ENCODE peak calls at places on chromosomes 11 and 22, in ten cellular contexts. One of them, this sample, is unnamed.

GRCh38 chr11:77203901-77204755 is 76.1 kb downstream of the MYO7A start:
- DNase-seq in psoas muscle: no peak
- DNase-seq in stimulated activated CD8-positive, alpha-beta memory T cell treated with anti-CD3 and anti-CD28 coated beads, Interleukin-15, amount 100 ng/mL, for 4 hours: no peak
- DNase-seq in CD4-positive, alpha-beta memory T cell: no peak
- DNase-seq in NCI-H748 treated with DMSO at 0.1 percent for 48 hours: no peak
- DNase-seq in aorta: peak; percentile 65
- DNase-seq in left ventricle myocardium superior: no peak
- DNase-seq in GM23248: no peak
- DNase-seq in HFF-Myc: no peak
- DNase-seq in NCI-H1694: no peak
- DNase-seq in this sample: no peak

GRCh38 chr22:18021431-18021830 is 2.9 kb downstream of the MICAL3 start:
- DNase-seq in psoas muscle: no peak
- DNase-seq in stimulated activated CD8-positive, alpha-beta memory T cell treated with anti-CD3 and anti-CD28 coated beads, Interleukin-15, amount 100 ng/mL, for 4 hours: no peak
- DNase-seq in CD4-positive, alpha-beta memory T cell: no peak
- DNase-seq in NCI-H748 treated with DMSO at 0.1 percent for 48 hours: no peak
- DNase-seq in aorta: no peak
- DNase-seq in left ventricle myocardium superior: no peak
- DNase-seq in GM23248: no peak
- DNase-seq in HFF-Myc: no peak
- DNase-seq in NCI-H1694: no peak
- DNase-seq in this sample: no peak

GRCh38 chr22:19990188-19990587 is 26.4 kb downstream of the ARVCF start:
- DNase-seq in psoas muscle: peak; percentile 28
- DNase-seq in stimulated activated CD8-positive, alpha-beta memory T cell treated with anti-CD3 and anti-CD28 coated beads, Interleukin-15, amount 100 ng/mL, for 4 hours: no peak
- DNase-seq in CD4-positive, alpha-beta memory T cell: no peak
- DNase-seq in NCI-H748 treated with DMSO at 0.1 percent for 48 hours: no peak
- DNase-seq in aorta: peak; percentile 67
- DNase-seq in left ventricle myocardium superior: peak; percentile 16
- DNase-seq in GM23248: no peak
- DNase-seq in HFF-Myc: no peak
- DNase-seq in NCI-H1694: no peak
- DNase-seq in this sample: no peak

GRCh38 chr11:74676596-74676995 is 54.6 kb downstream of the CHRDL2 start:
- DNase-seq in psoas muscle: no peak
- DNase-seq in stimulated activated CD8-positive, alpha-beta memory T cell treated with anti-CD3 and anti-CD28 coated beads, Interleukin-15, amount 100 ng/mL, for 4 hours: no peak
- DNase-seq in CD4-positive, alpha-beta memory T cell: no peak
- DNase-seq in NCI-H748 treated with DMSO at 0.1 percent for 48 hours: no peak
- DNase-seq in aorta: peak; percentile 71
- DNase-seq in left ventricle myocardium superior: no peak
- DNase-seq in GM23248: no peak
- DNase-seq in HFF-Myc: no peak
- DNase-seq in NCI-H1694: no peak
- DNase-seq in this sample: no peak

GRCh38 chr22:30078320-30079311 is 1.6 kb upstream of the HORMAD2 start:
- DNase-seq in psoas muscle: no peak
- DNase-seq in stimulated activated CD8-positive, alpha-beta memory T cell treated with anti-CD3 and anti-CD28 coated beads, Interleukin-15, amount 100 ng/mL, for 4 hours: no peak
- DNase-seq in CD4-positive, alpha-beta memory T cell: peak; percentile 38
- DNase-seq in NCI-H748 treated with DMSO at 0.1 percent for 48 hours: no peak
- DNase-seq in aorta: no peak
- DNase-seq in left ventricle myocardium superior: no peak
- DNase-seq in GM23248: no peak
- DNase-seq in HFF-Myc: no peak
- DNase-seq in NCI-H1694: no peak
- DNase-seq in this sample: no peak

GRCh38 chr22:47476226-47476625 is 713.8 kb downstream of the TBC1D22A start:
- DNase-seq in psoas muscle: no peak
- DNase-seq in stimulated activated CD8-positive, alpha-beta memory T cell treated with anti-CD3 and anti-CD28 coated beads, Interleukin-15, amount 100 ng/mL, for 4 hours: no peak
- DNase-seq in CD4-positive, alpha-beta memory T cell: no peak
- DNase-seq in NCI-H748 treated with DMSO at 0.1 percent for 48 hours: no peak
- DNase-seq in aorta: no peak
- DNase-seq in left ventricle myocardium superior: no peak
- DNase-seq in GM23248: no peak
- DNase-seq in HFF-Myc: no peak
- DNase-seq in NCI-H1694: no peak
- DNase-seq in this sample: no peak

GRCh38 chr11:30445056-30445455 is 122.2 kb downstream of the ARL14EP start:
- DNase-seq in psoas muscle: no peak
- DNase-seq in stimulated activated CD8-positive, alpha-beta memory T cell treated with anti-CD3 and anti-CD28 coated beads, Interleukin-15, amount 100 ng/mL, for 4 hours: no peak
- DNase-seq in CD4-positive, alpha-beta memory T cell: no peak
- DNase-seq in NCI-H748 treated with DMSO at 0.1 percent for 48 hours: no peak
- DNase-seq in aorta: no peak
- DNase-seq in left ventricle myocardium superior: no peak
- DNase-seq in GM23248: no peak
- DNase-seq in HFF-Myc: no peak
- DNase-seq in NCI-H1694: no peak
- DNase-seq in this sample: no peak

GRCh38 chr22:46934746-46935491 is 172.5 kb downstream of the TBC1D22A start:
- DNase-seq in psoas muscle: no peak
- DNase-seq in stimulated activated CD8-positive, alpha-beta memory T cell treated with anti-CD3 and anti-CD28 coated beads, Interleukin-15, amount 100 ng/mL, for 4 hours: no peak
- DNase-seq in CD4-positive, alpha-beta memory T cell: no peak
- DNase-seq in NCI-H748 treated with DMSO at 0.1 percent for 48 hours: no peak
- DNase-seq in aorta: peak; percentile 62
- DNase-seq in left ventricle myocardium superior: no peak
- DNase-seq in GM23248: peak; percentile 95
- DNase-seq in HFF-Myc: peak; percentile 29
- DNase-seq in NCI-H1694: no peak
- DNase-seq in this sample: no peak

GRCh38 chr11:26843539-26843938 is 121.7 kb upstream of the SLC5A12 start:
- DNase-seq in psoas muscle: no peak
- DNase-seq in stimulated activated CD8-positive, alpha-beta memory T cell treated with anti-CD3 and anti-CD28 coated beads, Interleukin-15, amount 100 ng/mL, for 4 hours: no peak
- DNase-seq in CD4-positive, alpha-beta memory T cell: no peak
- DNase-seq in NCI-H748 treated with DMSO at 0.1 percent for 48 hours: no peak
- DNase-seq in aorta: no peak
- DNase-seq in left ventricle myocardium superior: no peak
- DNase-seq in GM23248: no peak
- DNase-seq in HFF-Myc: no peak
- DNase-seq in NCI-H1694: no peak
- DNase-seq in this sample: no peak

GRCh38 chr11:64120951-64121569 is 44.9 kb downstream of the MACROD1 start:
- DNase-seq in psoas muscle: peak; percentile 76
- DNase-seq in stimulated activated CD8-positive, alpha-beta memory T cell treated with anti-CD3 and anti-CD28 coated beads, Interleukin-15, amount 100 ng/mL, for 4 hours: no peak
- DNase-seq in CD4-positive, alpha-beta memory T cell: no peak
- DNase-seq in NCI-H748 treated with DMSO at 0.1 percent for 48 hours: no peak
- DNase-seq in aorta: no peak
- DNase-seq in left ventricle myocardium superior: peak; percentile 61
- DNase-seq in GM23248: peak; percentile 31
- DNase-seq in HFF-Myc: no peak
- DNase-seq in NCI-H1694: peak; percentile 91
- DNase-seq in this sample: no peak

GRCh38 chr11:84173078-84173477 is 886.9 kb upstream of the CCDC90B start:
- DNase-seq in psoas muscle: no peak
- DNase-seq in stimulated activated CD8-positive, alpha-beta memory T cell treated with anti-CD3 and anti-CD28 coated beads, Interleukin-15, amount 100 ng/mL, for 4 hours: no peak
- DNase-seq in CD4-positive, alpha-beta memory T cell: no peak
- DNase-seq in NCI-H748 treated with DMSO at 0.1 percent for 48 hours: no peak
- DNase-seq in aorta: no peak
- DNase-seq in left ventricle myocardium superior: no peak
- DNase-seq in GM23248: no peak
- DNase-seq in HFF-Myc: no peak
- DNase-seq in NCI-H1694: no peak
- DNase-seq in this sample: no peak

GRCh38 chr11:14894657-14895598 is 2.9 kb upstream of the CYP2R1 start:
- DNase-seq in psoas muscle: peak; percentile 50
- DNase-seq in stimulated activated CD8-positive, alpha-beta memory T cell treated with anti-CD3 and anti-CD28 coated beads, Interleukin-15, amount 100 ng/mL, for 4 hours: no peak
- DNase-seq in CD4-positive, alpha-beta memory T cell: no peak
- DNase-seq in NCI-H748 treated with DMSO at 0.1 percent for 48 hours: no peak
- DNase-seq in aorta: no peak
- DNase-seq in left ventricle myocardium superior: peak; percentile 47
- DNase-seq in GM23248: peak; percentile 48
- DNase-seq in HFF-Myc: no peak
- DNase-seq in NCI-H1694: no peak
- DNase-seq in this sample: no peak

GRCh38 chr22:44802956-44803355 is 50.6 kb downstream of the ARHGAP8 start:
- DNase-seq in psoas muscle: no peak
- DNase-seq in stimulated activated CD8-positive, alpha-beta memory T cell treated with anti-CD3 and anti-CD28 coated beads, Interleukin-15, amount 100 ng/mL, for 4 hours: no peak
- DNase-seq in CD4-positive, alpha-beta memory T cell: no peak
- DNase-seq in NCI-H748 treated with DMSO at 0.1 percent for 48 hours: no peak
- DNase-seq in aorta: no peak
- DNase-seq in left ventricle myocardium superior: no peak
- DNase-seq in GM23248: no peak
- DNase-seq in HFF-Myc: no peak
- DNase-seq in NCI-H1694: no peak
- DNase-seq in this sample: no peak

GRCh38 chr11:120696597-120696996 is 185.0 kb downstream of the GRIK4 start:
- DNase-seq in psoas muscle: no peak
- DNase-seq in stimulated activated CD8-positive, alpha-beta memory T cell treated with anti-CD3 and anti-CD28 coated beads, Interleukin-15, amount 100 ng/mL, for 4 hours: no peak
- DNase-seq in CD4-positive, alpha-beta memory T cell: no peak
- DNase-seq in NCI-H748 treated with DMSO at 0.1 percent for 48 hours: no peak
- DNase-seq in aorta: no peak
- DNase-seq in left ventricle myocardium superior: no peak
- DNase-seq in GM23248: peak; percentile 27
- DNase-seq in HFF-Myc: no peak
- DNase-seq in NCI-H1694: no peak
- DNase-seq in this sample: no peak

GRCh38 chr22:29700949-29701927 is 18.6 kb upstream of the CABP7 start:
- DNase-seq in psoas muscle: no peak
- DNase-seq in stimulated activated CD8-positive, alpha-beta memory T cell treated with anti-CD3 and anti-CD28 coated beads, Interleukin-15, amount 100 ng/mL, for 4 hours: no peak
- DNase-seq in CD4-positive, alpha-beta memory T cell: peak; percentile 17
- DNase-seq in NCI-H748 treated with DMSO at 0.1 percent for 48 hours: no peak
- DNase-seq in aorta: no peak
- DNase-seq in left ventricle myocardium superior: no peak
- DNase-seq in GM23248: peak; percentile 25
- DNase-seq in HFF-Myc: no peak
- DNase-seq in NCI-H1694: no peak
- DNase-seq in this sample: no peak

GRCh38 chr22:50696799-50697561 is 24.4 kb downstream of the SHANK3 start:
- DNase-seq in psoas muscle: peak; percentile 50
- DNase-seq in stimulated activated CD8-positive, alpha-beta memory T cell treated with anti-CD3 and anti-CD28 coated beads, Interleukin-15, amount 100 ng/mL, for 4 hours: no peak
- DNase-seq in CD4-positive, alpha-beta memory T cell: no peak
- DNase-seq in NCI-H748 treated with DMSO at 0.1 percent for 48 hours: no peak
- DNase-seq in aorta: peak; percentile 76
- DNase-seq in left ventricle myocardium superior: no peak
- DNase-seq in GM23248: peak; percentile 65
- DNase-seq in HFF-Myc: no peak
- DNase-seq in NCI-H1694: no peak
- DNase-seq in this sample: no peak

GRCh38 chr11:69880803-69881445 is 61.7 kb upstream of the FGF3 start:
- DNase-seq in psoas muscle: no peak
- DNase-seq in stimulated activated CD8-positive, alpha-beta memory T cell treated with anti-CD3 and anti-CD28 coated beads, Interleukin-15, amount 100 ng/mL, for 4 hours: no peak
- DNase-seq in CD4-positive, alpha-beta memory T cell: no peak
- DNase-seq in NCI-H748 treated with DMSO at 0.1 percent for 48 hours: no peak
- DNase-seq in aorta: peak; percentile 67
- DNase-seq in left ventricle myocardium superior: no peak
- DNase-seq in GM23248: no peak
- DNase-seq in HFF-Myc: no peak
- DNase-seq in NCI-H1694: no peak
- DNase-seq in this sample: no peak

GRCh38 chr11:15818132-15818842 is 538.1 kb downstream of the SOX6 start:
- DNase-seq in psoas muscle: no peak
- DNase-seq in stimulated activated CD8-positive, alpha-beta memory T cell treated with anti-CD3 and anti-CD28 coated beads, Interleukin-15, amount 100 ng/mL, for 4 hours: no peak
- DNase-seq in CD4-positive, alpha-beta memory T cell: no peak
- DNase-seq in NCI-H748 treated with DMSO at 0.1 percent for 48 hours: no peak
- DNase-seq in aorta: no peak
- DNase-seq in left ventricle myocardium superior: no peak
- DNase-seq in GM23248: no peak
- DNase-seq in HFF-Myc: no peak
- DNase-seq in NCI-H1694: no peak
- DNase-seq in this sample: no peak

GRCh38 chr11:28581286-28582242 is 473.4 kb downstream of the METTL15 start:
- DNase-seq in psoas muscle: no peak
- DNase-seq in stimulated activated CD8-positive, alpha-beta memory T cell treated with anti-CD3 and anti-CD28 coated beads, Interleukin-15, amount 100 ng/mL, for 4 hours: no peak
- DNase-seq in CD4-positive, alpha-beta memory T cell: no peak
- DNase-seq in NCI-H748 treated with DMSO at 0.1 percent for 48 hours: no peak
- DNase-seq in aorta: no peak
- DNase-seq in left ventricle myocardium superior: no peak
- DNase-seq in GM23248: peak; percentile 66
- DNase-seq in HFF-Myc: no peak
- DNase-seq in NCI-H1694: no peak
- DNase-seq in this sample: no peak

GRCh38 chr11:19208959-19209568 is 7.3 kb upstream of the CSRP3 start:
- DNase-seq in psoas muscle: no peak
- DNase-seq in stimulated activated CD8-positive, alpha-beta memory T cell treated with anti-CD3 and anti-CD28 coated beads, Interleukin-15, amount 100 ng/mL, for 4 hours: no peak
- DNase-seq in CD4-positive, alpha-beta memory T cell: no peak
- DNase-seq in NCI-H748 treated with DMSO at 0.1 percent for 48 hours: no peak
- DNase-seq in aorta: no peak
- DNase-seq in left ventricle myocardium superior: no peak
- DNase-seq in GM23248: no peak
- DNase-seq in HFF-Myc: no peak
- DNase-seq in NCI-H1694: no peak
- DNase-seq in this sample: no peak

GRCh38 chr11:45751430-45751829 is 53.5 kb upstream of the SLC35C1 start:
- DNase-seq in psoas muscle: no peak
- DNase-seq in stimulated activated CD8-positive, alpha-beta memory T cell treated with anti-CD3 and anti-CD28 coated beads, Interleukin-15, amount 100 ng/mL, for 4 hours: no peak
- DNase-seq in CD4-positive, alpha-beta memory T cell: no peak
- DNase-seq in NCI-H748 treated with DMSO at 0.1 percent for 48 hours: peak; percentile 15
- DNase-seq in aorta: no peak
- DNase-seq in left ventricle myocardium superior: no peak
- DNase-seq in GM23248: no peak
- DNase-seq in HFF-Myc: no peak
- DNase-seq in NCI-H1694: no peak
- DNase-seq in this sample: no peak

GRCh38 chr11:45108070-45109064 is 38.1 kb upstream of the PRDM11 start:
- DNase-seq in psoas muscle: no peak
- DNase-seq in stimulated activated CD8-positive, alpha-beta memory T cell treated with anti-CD3 and anti-CD28 coated beads, Interleukin-15, amount 100 ng/mL, for 4 hours: no peak
- DNase-seq in CD4-positive, alpha-beta memory T cell: no peak
- DNase-seq in NCI-H748 treated with DMSO at 0.1 percent for 48 hours: no peak
- DNase-seq in aorta: no peak
- DNase-seq in left ventricle myocardium superior: no peak
- DNase-seq in GM23248: no peak
- DNase-seq in HFF-Myc: no peak
- DNase-seq in NCI-H1694: no peak
- DNase-seq in this sample: no peak

GRCh38 chr11:107689317-107690202 is 22.3 kb downstream of the SLN start:
- DNase-seq in psoas muscle: peak; percentile 76
- DNase-seq in stimulated activated CD8-positive, alpha-beta memory T cell treated with anti-CD3 and anti-CD28 coated beads, Interleukin-15, amount 100 ng/mL, for 4 hours: peak; percentile 7
- DNase-seq in CD4-positive, alpha-beta memory T cell: peak; percentile 33
- DNase-seq in NCI-H748 treated with DMSO at 0.1 percent for 48 hours: peak; percentile 33
- DNase-seq in aorta: peak; percentile 67
- DNase-seq in left ventricle myocardium superior: peak; percentile 60
- DNase-seq in GM23248: peak; percentile 88
- DNase-seq in HFF-Myc: no peak
- DNase-seq in NCI-H1694: peak; percentile 26
- DNase-seq in this sample: peak; percentile 8

GRCh38 chr11:106466441-106467190 is 389.2 kb downstream of the AASDHPPT start:
- DNase-seq in psoas muscle: no peak
- DNase-seq in stimulated activated CD8-positive, alpha-beta memory T cell treated with anti-CD3 and anti-CD28 coated beads, Interleukin-15, amount 100 ng/mL, for 4 hours: no peak
- DNase-seq in CD4-positive, alpha-beta memory T cell: no peak
- DNase-seq in NCI-H748 treated with DMSO at 0.1 percent for 48 hours: peak; percentile 43
- DNase-seq in aorta: no peak
- DNase-seq in left ventricle myocardium superior: no peak
- DNase-seq in GM23248: peak; percentile 78
- DNase-seq in HFF-Myc: no peak
- DNase-seq in NCI-H1694: no peak
- DNase-seq in this sample: no peak

GRCh38 chr11:46369458-46370152 is 11.9 kb upstream of the MDK start:
- DNase-seq in psoas muscle: peak; percentile 74
- DNase-seq in stimulated activated CD8-positive, alpha-beta memory T cell treated with anti-CD3 and anti-CD28 coated beads, Interleukin-15, amount 100 ng/mL, for 4 hours: peak; percentile 33
- DNase-seq in CD4-positive, alpha-beta memory T cell: peak; percentile 43
- DNase-seq in NCI-H748 treated with DMSO at 0.1 percent for 48 hours: no peak
- DNase-seq in aorta: no peak
- DNase-seq in left ventricle myocardium superior: no peak
- DNase-seq in GM23248: peak; percentile 80
- DNase-seq in HFF-Myc: no peak
- DNase-seq in NCI-H1694: peak; percentile 70
- DNase-seq in this sample: no peak

This sample was measured in immature natural killer cell.